ENCODE peak calls at places on chromosomes 13 and 19, in nine cellular contexts. One of them, this sample, is unnamed.

GRCh38 chr13:112748947-112749346 is 59.1 kb downstream of the ATP11A start:
- DNase-seq in H1: no peak
- DNase-seq in activated naive CD8-positive, alpha-beta T cell treated with anti-CD3 and anti-CD28 coated beads for 36 hours: no peak
- DNase-seq in H4: no peak
- DNase-seq in ovary: no peak
- DNase-seq in WTC11: no peak
- DNase-seq in Peyer's patch: no peak
- DNase-seq in GM04503: peak
- DNase-seq in head of caudate nucleus: peak
- DNase-seq in this sample: no peak

GRCh38 chr13:112725346-112726017 is 35.6 kb downstream of the ATP11A start:
- DNase-seq in H1: no peak
- DNase-seq in activated naive CD8-positive, alpha-beta T cell treated with anti-CD3 and anti-CD28 coated beads for 36 hours: no peak
- DNase-seq in H4: peak
- DNase-seq in ovary: peak
- DNase-seq in WTC11: no peak
- DNase-seq in Peyer's patch: no peak
- DNase-seq in GM04503: no peak
- DNase-seq in head of caudate nucleus: peak
- DNase-seq in this sample: no peak

GRCh38 chr19:34246340-34246739 is 8.0 kb upstream of the GARRE1 start:
- DNase-seq in H1: no peak
- DNase-seq in activated naive CD8-positive, alpha-beta T cell treated with anti-CD3 and anti-CD28 coated beads for 36 hours: no peak
- DNase-seq in H4: no peak
- DNase-seq in ovary: no peak
- DNase-seq in WTC11: no peak
- DNase-seq in Peyer's patch: no peak
- DNase-seq in GM04503: no peak
- DNase-seq in head of caudate nucleus: no peak
- DNase-seq in this sample: no peak

GRCh38 chr19:56360841-56361240 is 32.5 kb downstream of the ZNF582 start:
- DNase-seq in H1: no peak
- DNase-seq in activated naive CD8-positive, alpha-beta T cell treated with anti-CD3 and anti-CD28 coated beads for 36 hours: no peak
- DNase-seq in H4: no peak
- DNase-seq in ovary: no peak
- DNase-seq in WTC11: no peak
- DNase-seq in Peyer's patch: no peak
- DNase-seq in GM04503: no peak
- DNase-seq in head of caudate nucleus: no peak
- DNase-seq in this sample: no peak

GRCh38 chr13:45447050-45447661 is 17.6 kb upstream of the COG3 start:
- DNase-seq in H1: no peak
- DNase-seq in activated naive CD8-positive, alpha-beta T cell treated with anti-CD3 and anti-CD28 coated beads for 36 hours: no peak
- DNase-seq in H4: no peak
- DNase-seq in ovary: no peak
- DNase-seq in WTC11: no peak
- DNase-seq in Peyer's patch: no peak
- DNase-seq in GM04503: no peak
- DNase-seq in head of caudate nucleus: no peak
- DNase-seq in this sample: no peak

GRCh38 chr13:71602327-71602726 is 264.7 kb downstream of the DACH1 start:
- DNase-seq in H1: no peak
- DNase-seq in activated naive CD8-positive, alpha-beta T cell treated with anti-CD3 and anti-CD28 coated beads for 36 hours: no peak
- DNase-seq in H4: no peak
- DNase-seq in ovary: no peak
- DNase-seq in WTC11: no peak
- DNase-seq in Peyer's patch: no peak
- DNase-seq in GM04503: no peak
- DNase-seq in head of caudate nucleus: no peak
- DNase-seq in this sample: no peak

GRCh38 chr19:17973759-17974158 is 6.9 kb downstream of the KCNN1 start:
- DNase-seq in H1: no peak
- DNase-seq in activated naive CD8-positive, alpha-beta T cell treated with anti-CD3 and anti-CD28 coated beads for 36 hours: no peak
- DNase-seq in H4: no peak
- DNase-seq in ovary: no peak
- DNase-seq in WTC11: no peak
- DNase-seq in Peyer's patch: no peak
- DNase-seq in GM04503: no peak
- DNase-seq in head of caudate nucleus: no peak
- DNase-seq in this sample: no peak

GRCh38 chr19:15159251-15159650 is 41.5 kb downstream of the NOTCH3 start:
- DNase-seq in H1: no peak
- DNase-seq in activated naive CD8-positive, alpha-beta T cell treated with anti-CD3 and anti-CD28 coated beads for 36 hours: no peak
- DNase-seq in H4: no peak
- DNase-seq in ovary: no peak
- DNase-seq in WTC11: no peak
- DNase-seq in Peyer's patch: no peak
- DNase-seq in GM04503: no peak
- DNase-seq in head of caudate nucleus: no peak
- DNase-seq in this sample: no peak

GRCh38 chr19:3365447-3366103 is 808 bp upstream of the NFIC start:
- DNase-seq in H1: no peak
- DNase-seq in activated naive CD8-positive, alpha-beta T cell treated with anti-CD3 and anti-CD28 coated beads for 36 hours: no peak
- DNase-seq in H4: peak
- DNase-seq in ovary: peak
- DNase-seq in WTC11: no peak
- DNase-seq in Peyer's patch: no peak
- DNase-seq in GM04503: no peak
- DNase-seq in head of caudate nucleus: peak
- DNase-seq in this sample: no peak

GRCh38 chr13:34696296-34696695 is 245.8 kb upstream of the NBEA start:
- DNase-seq in H1: no peak
- DNase-seq in activated naive CD8-positive, alpha-beta T cell treated with anti-CD3 and anti-CD28 coated beads for 36 hours: no peak
- DNase-seq in H4: no peak
- DNase-seq in ovary: no peak
- DNase-seq in WTC11: no peak
- DNase-seq in Peyer's patch: no peak
- DNase-seq in GM04503: no peak
- DNase-seq in head of caudate nucleus: no peak
- DNase-seq in this sample: no peak

GRCh38 chr13:101343128-101343787 is 73.0 kb downstream of the NALCN start:
- DNase-seq in H1: no peak
- DNase-seq in activated naive CD8-positive, alpha-beta T cell treated with anti-CD3 and anti-CD28 coated beads for 36 hours: no peak
- DNase-seq in H4: no peak
- DNase-seq in ovary: no peak
- DNase-seq in WTC11: no peak
- DNase-seq in Peyer's patch: no peak
- DNase-seq in GM04503: no peak
- DNase-seq in head of caudate nucleus: no peak
- DNase-seq in this sample: no peak

GRCh38 chr19:2476451-2477140 is 669 bp downstream of the GADD45B start:
- DNase-seq in H1: no peak
- DNase-seq in activated naive CD8-positive, alpha-beta T cell treated with anti-CD3 and anti-CD28 coated beads for 36 hours: peak
- DNase-seq in H4: no peak
- DNase-seq in ovary: peak
- DNase-seq in WTC11: peak
- DNase-seq in Peyer's patch: peak
- DNase-seq in GM04503: no peak
- DNase-seq in head of caudate nucleus: peak
- DNase-seq in this sample: peak

GRCh38 chr13:111390522-111391270 is 70.3 kb downstream of the TEX29 start:
- DNase-seq in H1: no peak
- DNase-seq in activated naive CD8-positive, alpha-beta T cell treated with anti-CD3 and anti-CD28 coated beads for 36 hours: no peak
- DNase-seq in H4: no peak
- DNase-seq in ovary: no peak
- DNase-seq in WTC11: no peak
- DNase-seq in Peyer's patch: no peak
- DNase-seq in GM04503: no peak
- DNase-seq in head of caudate nucleus: no peak
- DNase-seq in this sample: no peak

GRCh38 chr13:43238341-43239083 is 215.1 kb downstream of the DNAJC15 start:
- DNase-seq in H1: no peak
- DNase-seq in activated naive CD8-positive, alpha-beta T cell treated with anti-CD3 and anti-CD28 coated beads for 36 hours: no peak
- DNase-seq in H4: no peak
- DNase-seq in ovary: no peak
- DNase-seq in WTC11: no peak
- DNase-seq in Peyer's patch: no peak
- DNase-seq in GM04503: no peak
- DNase-seq in head of caudate nucleus: no peak
- DNase-seq in this sample: no peak

GRCh38 chr13:37225414-37226047 is 120.1 kb upstream of the CSNK1A1L start:
- DNase-seq in H1: no peak
- DNase-seq in activated naive CD8-positive, alpha-beta T cell treated with anti-CD3 and anti-CD28 coated beads for 36 hours: no peak
- DNase-seq in H4: no peak
- DNase-seq in ovary: no peak
- DNase-seq in WTC11: no peak
- DNase-seq in Peyer's patch: no peak
- DNase-seq in GM04503: peak
- DNase-seq in head of caudate nucleus: no peak
- DNase-seq in this sample: no peak

GRCh38 chr13:43127103-43127817 is 103.9 kb downstream of the DNAJC15 start:
- DNase-seq in H1: no peak
- DNase-seq in activated naive CD8-positive, alpha-beta T cell treated with anti-CD3 and anti-CD28 coated beads for 36 hours: no peak
- DNase-seq in H4: no peak
- DNase-seq in ovary: no peak
- DNase-seq in WTC11: no peak
- DNase-seq in Peyer's patch: no peak
- DNase-seq in GM04503: no peak
- DNase-seq in head of caudate nucleus: no peak
- DNase-seq in this sample: no peak

GRCh38 chr13:106034201-106034600 is 501.3 kb downstream of the EFNB2 start:
- DNase-seq in H1: no peak
- DNase-seq in activated naive CD8-positive, alpha-beta T cell treated with anti-CD3 and anti-CD28 coated beads for 36 hours: no peak
- DNase-seq in H4: no peak
- DNase-seq in ovary: no peak
- DNase-seq in WTC11: no peak
- DNase-seq in Peyer's patch: no peak
- DNase-seq in GM04503: no peak
- DNase-seq in head of caudate nucleus: no peak
- DNase-seq in this sample: no peak

GRCh38 chr13:68047889-68048288 is 817.8 kb upstream of the PCDH9 start:
- DNase-seq in H1: no peak
- DNase-seq in activated naive CD8-positive, alpha-beta T cell treated with anti-CD3 and anti-CD28 coated beads for 36 hours: no peak
- DNase-seq in H4: no peak
- DNase-seq in ovary: no peak
- DNase-seq in WTC11: no peak
- DNase-seq in Peyer's patch: no peak
- DNase-seq in GM04503: no peak
- DNase-seq in head of caudate nucleus: no peak
- DNase-seq in this sample: no peak

GRCh38 chr19:496333-496634 is at the start of gene MADCAM1:
- DNase-seq in H1: no peak
- DNase-seq in activated naive CD8-positive, alpha-beta T cell treated with anti-CD3 and anti-CD28 coated beads for 36 hours: no peak
- DNase-seq in H4: no peak
- DNase-seq in ovary: no peak
- DNase-seq in WTC11: peak
- DNase-seq in Peyer's patch: no peak
- DNase-seq in GM04503: no peak
- DNase-seq in head of caudate nucleus: no peak
- DNase-seq in this sample: no peak

GRCh38 chr13:80873589-80873988 is 532.7 kb upstream of the SPRY2 start:
- DNase-seq in H1: no peak
- DNase-seq in activated naive CD8-positive, alpha-beta T cell treated with anti-CD3 and anti-CD28 coated beads for 36 hours: peak
- DNase-seq in H4: peak
- DNase-seq in ovary: no peak
- DNase-seq in WTC11: no peak
- DNase-seq in Peyer's patch: no peak
- DNase-seq in GM04503: no peak
- DNase-seq in head of caudate nucleus: no peak
- DNase-seq in this sample: no peak

GRCh38 chr13:113785051-113786010 is 26.3 kb downstream of the TMEM255B start:
- DNase-seq in H1: no peak
- DNase-seq in activated naive CD8-positive, alpha-beta T cell treated with anti-CD3 and anti-CD28 coated beads for 36 hours: no peak
- DNase-seq in H4: peak
- DNase-seq in ovary: no peak
- DNase-seq in WTC11: no peak
- DNase-seq in Peyer's patch: no peak
- DNase-seq in GM04503: peak
- DNase-seq in head of caudate nucleus: no peak
- DNase-seq in this sample: no peak

GRCh38 chr19:5693195-5694166 is 3.4 kb downstream of the RPL36 start:
- DNase-seq in H1: no peak
- DNase-seq in activated naive CD8-positive, alpha-beta T cell treated with anti-CD3 and anti-CD28 coated beads for 36 hours: peak
- DNase-seq in H4: no peak
- DNase-seq in ovary: no peak
- DNase-seq in WTC11: no peak
- DNase-seq in Peyer's patch: no peak
- DNase-seq in GM04503: no peak
- DNase-seq in head of caudate nucleus: no peak
- DNase-seq in this sample: no peak

GRCh38 chr13:23985846-23986245 is 88.5 kb upstream of the C1QTNF9B start:
- DNase-seq in H1: no peak
- DNase-seq in activated naive CD8-positive, alpha-beta T cell treated with anti-CD3 and anti-CD28 coated beads for 36 hours: no peak
- DNase-seq in H4: no peak
- DNase-seq in ovary: no peak
- DNase-seq in WTC11: no peak
- DNase-seq in Peyer's patch: no peak
- DNase-seq in GM04503: no peak
- DNase-seq in head of caudate nucleus: no peak
- DNase-seq in this sample: no peak

GRCh38 chr19:18172331-18173053 is 1.1 kb upstream of the IFI30 start:
- DNase-seq in H1: no peak
- DNase-seq in activated naive CD8-positive, alpha-beta T cell treated with anti-CD3 and anti-CD28 coated beads for 36 hours: no peak
- DNase-seq in H4: no peak
- DNase-seq in ovary: no peak
- DNase-seq in WTC11: no peak
- DNase-seq in Peyer's patch: no peak
- DNase-seq in GM04503: no peak
- DNase-seq in head of caudate nucleus: no peak
- DNase-seq in this sample: no peak

GRCh38 chr19:16330368-16330801 is 5.8 kb downstream of the KLF2 start:
- DNase-seq in H1: no peak
- DNase-seq in activated naive CD8-positive, alpha-beta T cell treated with anti-CD3 and anti-CD28 coated beads for 36 hours: peak
- DNase-seq in H4: peak
- DNase-seq in ovary: peak
- DNase-seq in WTC11: no peak
- DNase-seq in Peyer's patch: peak
- DNase-seq in GM04503: no peak
- DNase-seq in head of caudate nucleus: peak
- DNase-seq in this sample: peak

GRCh38 chr19:49847731-49848696 is 2.9 kb upstream of the PTOV1 start:
- DNase-seq in H1: no peak
- DNase-seq in activated naive CD8-positive, alpha-beta T cell treated with anti-CD3 and anti-CD28 coated beads for 36 hours: no peak
- DNase-seq in H4: peak
- DNase-seq in ovary: no peak
- DNase-seq in WTC11: no peak
- DNase-seq in Peyer's patch: no peak
- DNase-seq in GM04503: peak
- DNase-seq in head of caudate nucleus: no peak
- DNase-seq in this sample: no peak

GRCh38 chr13:106649495-106649894 is 81.6 kb upstream of the ARGLU1 start:
- DNase-seq in H1: no peak
- DNase-seq in activated naive CD8-positive, alpha-beta T cell treated with anti-CD3 and anti-CD28 coated beads for 36 hours: no peak
- DNase-seq in H4: peak
- DNase-seq in ovary: no peak
- DNase-seq in WTC11: no peak
- DNase-seq in Peyer's patch: no peak
- DNase-seq in GM04503: peak
- DNase-seq in head of caudate nucleus: no peak
- DNase-seq in this sample: no peak

GRCh38 chr19:41627966-41628675 is 1.2 kb upstream of the CEACAM4 start:
- DNase-seq in H1: no peak
- DNase-seq in activated naive CD8-positive, alpha-beta T cell treated with anti-CD3 and anti-CD28 coated beads for 36 hours: no peak
- DNase-seq in H4: no peak
- DNase-seq in ovary: no peak
- DNase-seq in WTC11: no peak
- DNase-seq in Peyer's patch: no peak
- DNase-seq in GM04503: no peak
- DNase-seq in head of caudate nucleus: no peak
- DNase-seq in this sample: no peak

GRCh38 chr13:48500652-48501197 is 32.2 kb downstream of the RCBTB2 start:
- DNase-seq in H1: no peak
- DNase-seq in activated naive CD8-positive, alpha-beta T cell treated with anti-CD3 and anti-CD28 coated beads for 36 hours: no peak
- DNase-seq in H4: peak
- DNase-seq in ovary: no peak
- DNase-seq in WTC11: no peak
- DNase-seq in Peyer's patch: no peak
- DNase-seq in GM04503: peak
- DNase-seq in head of caudate nucleus: peak
- DNase-seq in this sample: no peak

GRCh38 chr19:34430738-34431625 is 2.8 kb downstream of the UBA2 start:
- DNase-seq in H1: no peak
- DNase-seq in activated naive CD8-positive, alpha-beta T cell treated with anti-CD3 and anti-CD28 coated beads for 36 hours: peak
- DNase-seq in H4: peak
- DNase-seq in ovary: no peak
- DNase-seq in WTC11: peak
- DNase-seq in Peyer's patch: no peak
- DNase-seq in GM04503: no peak
- DNase-seq in head of caudate nucleus: no peak
- DNase-seq in this sample: no peak

GRCh38 chr13:110265682-110266430 is 41.1 kb downstream of the COL4A1 start:
- DNase-seq in H1: no peak
- DNase-seq in activated naive CD8-positive, alpha-beta T cell treated with anti-CD3 and anti-CD28 coated beads for 36 hours: no peak
- DNase-seq in H4: no peak
- DNase-seq in ovary: no peak
- DNase-seq in WTC11: no peak
- DNase-seq in Peyer's patch: no peak
- DNase-seq in GM04503: no peak
- DNase-seq in head of caudate nucleus: peak
- DNase-seq in this sample: no peak